ENCODE peak calls at places on chromosomes 12 and 14, in nine cellular contexts. One of them, this sample, is unnamed.
A peak's percentile ranks its signal among the peaks of the same experiment; 100 is the strongest.

GRCh38 chr12:120820885-120821510 is 83.2 kb downstream of the SPPL3 start:
- DNase-seq in Peyer's patch: no peak
- DNase-seq in sigmoid colon: no peak
- DNase-seq in mammary epithelial cell: no peak
- DNase-seq in fibroblast of lung: no peak
- DNase-seq in transverse colon: no peak
- DNase-seq in body of pancreas: no peak
- DNase-seq in pancreas: no peak
- DNase-seq in CD8-positive, alpha-beta T cell: peak; percentile 21
- DNase-seq in this sample: no peak

GRCh38 chr14:84826349-84826748 is 703.6 kb upstream of the FLRT2 start:
- DNase-seq in CD8-positive, alpha-beta T cell: no peak
- DNase-seq in body of pancreas: no peak
- DNase-seq in pancreas: no peak
- DNase-seq in fibroblast of lung: peak; percentile 11
- DNase-seq in sigmoid colon: no peak
- DNase-seq in mammary epithelial cell: peak; percentile 28
- DNase-seq in Peyer's patch: no peak
- DNase-seq in transverse colon: no peak
- DNase-seq in this sample: no peak

GRCh38 chr12:88546851-88547250 is 33.4 kb downstream of the KITLG start:
- DNase-seq in mammary epithelial cell: no peak
- DNase-seq in transverse colon: no peak
- DNase-seq in fibroblast of lung: peak; percentile 62
- DNase-seq in sigmoid colon: no peak
- DNase-seq in body of pancreas: no peak
- DNase-seq in Peyer's patch: no peak
- DNase-seq in pancreas: no peak
- DNase-seq in CD8-positive, alpha-beta T cell: no peak
- DNase-seq in this sample: no peak

GRCh38 chr14:44700694-44701093 is 193.6 kb upstream of the FSCB start:
- DNase-seq in transverse colon: no peak
- DNase-seq in fibroblast of lung: no peak
- DNase-seq in sigmoid colon: no peak
- DNase-seq in Peyer's patch: no peak
- DNase-seq in body of pancreas: no peak
- DNase-seq in CD8-positive, alpha-beta T cell: no peak
- DNase-seq in mammary epithelial cell: no peak
- DNase-seq in pancreas: no peak
- DNase-seq in this sample: no peak

GRCh38 chr14:104970231-104971068 is 7.7 kb downstream of the AHNAK2 start:
- DNase-seq in pancreas: peak; percentile 74
- DNase-seq in transverse colon: peak; percentile 64
- DNase-seq in sigmoid colon: peak; percentile 97
- DNase-seq in CD8-positive, alpha-beta T cell: no peak
- DNase-seq in fibroblast of lung: peak; percentile 92
- DNase-seq in body of pancreas: peak; percentile 39
- DNase-seq in Peyer's patch: peak; percentile 68
- DNase-seq in mammary epithelial cell: peak; percentile 81
- DNase-seq in this sample: peak; percentile 76

GRCh38 chr14:105908481-105908911 is 382.1 kb downstream of the TMEM121 start:
- DNase-seq in CD8-positive, alpha-beta T cell: no peak
- DNase-seq in transverse colon: peak; percentile 18
- DNase-seq in fibroblast of lung: no peak
- DNase-seq in sigmoid colon: no peak
- DNase-seq in body of pancreas: no peak
- DNase-seq in pancreas: peak; percentile 53
- DNase-seq in mammary epithelial cell: no peak
- DNase-seq in Peyer's patch: peak; percentile 68
- DNase-seq in this sample: no peak

GRCh38 chr14:91415794-91416743 is 1.6 kb downstream of the CCDC88C start:
- DNase-seq in pancreas: no peak
- DNase-seq in fibroblast of lung: peak; percentile 14
- DNase-seq in transverse colon: peak; percentile 67
- DNase-seq in body of pancreas: peak; percentile 38
- DNase-seq in mammary epithelial cell: no peak
- DNase-seq in Peyer's patch: peak; percentile 90
- DNase-seq in sigmoid colon: no peak
- DNase-seq in CD8-positive, alpha-beta T cell: peak; percentile 65
- DNase-seq in this sample: no peak

GRCh38 chr14:21686468-21686867 is 12.8 kb upstream of the OR4E1 start:
- DNase-seq in sigmoid colon: no peak
- DNase-seq in body of pancreas: no peak
- DNase-seq in mammary epithelial cell: no peak
- DNase-seq in pancreas: no peak
- DNase-seq in fibroblast of lung: no peak
- DNase-seq in CD8-positive, alpha-beta T cell: no peak
- DNase-seq in Peyer's patch: no peak
- DNase-seq in transverse colon: no peak
- DNase-seq in this sample: no peak

GRCh38 chr14:94612174-94612573 is at the start of gene SERPINA3:
- DNase-seq in mammary epithelial cell: peak; percentile 26
- DNase-seq in pancreas: no peak
- DNase-seq in body of pancreas: peak; percentile 83
- DNase-seq in transverse colon: no peak
- DNase-seq in Peyer's patch: no peak
- DNase-seq in sigmoid colon: peak; percentile 67
- DNase-seq in CD8-positive, alpha-beta T cell: no peak
- DNase-seq in fibroblast of lung: peak; percentile 40
- DNase-seq in this sample: no peak

GRCh38 chr12:31325524-31325875 is 450 bp downstream of the SINHCAF start:
- DNase-seq in mammary epithelial cell: no peak
- DNase-seq in body of pancreas: no peak
- DNase-seq in CD8-positive, alpha-beta T cell: peak; percentile 20
- DNase-seq in pancreas: peak; percentile 66
- DNase-seq in fibroblast of lung: no peak
- DNase-seq in sigmoid colon: no peak
- DNase-seq in Peyer's patch: peak; percentile 61
- DNase-seq in transverse colon: no peak
- DNase-seq in this sample: no peak

GRCh38 chr14:63770187-63770807 is 42.4 kb upstream of the SGPP1 start:
- DNase-seq in Peyer's patch: peak; percentile 83
- DNase-seq in CD8-positive, alpha-beta T cell: peak; percentile 60
- DNase-seq in fibroblast of lung: peak; percentile 41
- DNase-seq in sigmoid colon: no peak
- DNase-seq in pancreas: no peak
- DNase-seq in transverse colon: peak; percentile 53
- DNase-seq in body of pancreas: peak; percentile 76
- DNase-seq in mammary epithelial cell: peak; percentile 40
- DNase-seq in this sample: no peak

DNA sequence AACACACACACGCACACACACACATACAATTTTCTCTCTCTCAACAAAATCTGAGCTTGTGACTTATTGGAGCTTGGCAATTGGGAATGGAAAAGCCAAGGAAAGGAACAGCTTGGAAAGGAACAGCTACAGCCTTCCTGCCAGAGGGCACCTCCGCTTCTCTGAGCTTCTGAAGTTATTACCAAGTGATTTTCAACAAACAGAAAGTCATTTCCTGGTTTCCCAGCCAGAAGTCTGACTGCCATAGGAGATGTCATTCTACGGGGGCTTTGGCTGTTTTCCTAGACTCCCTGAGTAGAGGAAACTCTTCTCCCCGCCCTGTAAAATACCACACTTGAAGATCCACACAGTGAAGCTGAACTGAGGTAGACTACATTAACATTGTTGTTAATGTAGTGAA is 198.3 kb downstream of the CFAP54 start:
- DNase-seq in mammary epithelial cell: no peak
- DNase-seq in CD8-positive, alpha-beta T cell: no peak
- DNase-seq in transverse colon: no peak
- DNase-seq in pancreas: no peak
- DNase-seq in Peyer's patch: no peak
- DNase-seq in sigmoid colon: no peak
- DNase-seq in body of pancreas: no peak
- DNase-seq in fibroblast of lung: no peak
- DNase-seq in this sample: no peak
- H3K27ac ChIP-seq in mammary epithelial cell: no peak overlapping the region
- H3K27ac ChIP-seq in CD8-positive, alpha-beta T cell: no peak overlapping the region
- H3K27ac ChIP-seq in transverse colon: no peak overlapping the region
- H3K27ac ChIP-seq in pancreas: no peak overlapping the region
- H3K27ac ChIP-seq in Peyer's patch: no peak overlapping the region
- H3K27ac ChIP-seq in sigmoid colon: no peak overlapping the region
- H3K27ac ChIP-seq in body of pancreas: no peak overlapping the region
- H3K27ac ChIP-seq in fibroblast of lung: no peak overlapping the region
- H3K27ac ChIP-seq in this sample: no peak overlapping the region

DNA sequence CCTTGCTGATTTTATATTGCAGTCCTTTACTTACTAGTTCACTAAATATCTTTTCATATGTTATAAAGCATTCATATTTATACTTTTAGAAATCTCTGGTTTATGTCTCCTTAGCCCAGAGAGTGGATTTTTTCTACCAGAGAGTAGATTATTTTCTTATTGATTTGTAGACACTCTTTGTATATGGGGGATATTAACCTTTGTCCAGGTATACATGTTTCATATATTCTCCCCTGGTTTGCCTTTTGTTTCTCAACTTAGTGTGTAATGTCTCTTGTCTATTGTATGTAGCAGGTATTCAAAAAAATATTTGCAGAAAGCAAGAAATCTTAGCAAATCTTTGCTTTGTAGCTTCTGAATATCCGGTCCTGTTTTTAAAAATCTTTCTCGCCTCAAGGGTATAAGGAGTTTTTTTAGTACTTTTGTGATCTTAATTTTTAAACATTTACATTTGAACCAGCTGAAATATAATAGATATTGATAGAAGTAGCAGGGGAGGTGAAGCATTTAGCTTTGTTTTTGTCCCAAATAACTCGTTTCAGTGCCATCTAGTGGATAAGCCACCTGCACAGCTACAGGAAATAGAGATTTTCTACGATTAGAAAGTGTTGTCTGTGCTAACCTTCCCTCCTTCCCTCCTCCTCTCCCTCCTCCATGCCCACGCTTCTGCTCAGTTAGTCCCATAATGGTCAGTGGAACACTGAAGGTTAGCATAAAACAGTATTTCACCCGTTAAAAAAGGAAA is 97.0 kb downstream of the PHETA1 start:
- DNase-seq in fibroblast of lung: no peak
- DNase-seq in transverse colon: no peak
- DNase-seq in mammary epithelial cell: no peak
- DNase-seq in pancreas: no peak
- DNase-seq in CD8-positive, alpha-beta T cell: no peak
- DNase-seq in Peyer's patch: no peak
- DNase-seq in sigmoid colon: no peak
- DNase-seq in body of pancreas: no peak
- DNase-seq in this sample: no peak
- TF ChIP-seq CTCF in fibroblast of lung: no peak
- TF ChIP-seq CTCF in transverse colon: no peak
- TF ChIP-seq CTCF in mammary epithelial cell: peak; percentile 43
- TF ChIP-seq CTCF in pancreas: no peak
- TF ChIP-seq CTCF in CD8-positive, alpha-beta T cell: no peak
- TF ChIP-seq CTCF in Peyer's patch: no peak
- TF ChIP-seq CTCF in sigmoid colon: no peak
- TF ChIP-seq CTCF in body of pancreas: no peak
- TF ChIP-seq CTCF in this sample: no peak

GRCh38 chr12:105880824-105881388 is 257.8 kb downstream of the NUAK1 start:
- DNase-seq in fibroblast of lung: no peak
- DNase-seq in mammary epithelial cell: no peak
- DNase-seq in pancreas: no peak
- DNase-seq in transverse colon: no peak
- DNase-seq in sigmoid colon: no peak
- DNase-seq in CD8-positive, alpha-beta T cell: no peak
- DNase-seq in Peyer's patch: no peak
- DNase-seq in body of pancreas: no peak
- DNase-seq in this sample: no peak

GRCh38 chr12:105878964-105879363 is 259.8 kb downstream of the NUAK1 start:
- DNase-seq in fibroblast of lung: no peak
- DNase-seq in pancreas: no peak
- DNase-seq in body of pancreas: no peak
- DNase-seq in mammary epithelial cell: peak; percentile 16
- DNase-seq in CD8-positive, alpha-beta T cell: no peak
- DNase-seq in Peyer's patch: no peak
- DNase-seq in sigmoid colon: no peak
- DNase-seq in transverse colon: no peak
- DNase-seq in this sample: no peak

GRCh38 chr12:105887131-105887530 is 251.6 kb downstream of the NUAK1 start:
- DNase-seq in pancreas: no peak
- DNase-seq in transverse colon: no peak
- DNase-seq in fibroblast of lung: no peak
- DNase-seq in CD8-positive, alpha-beta T cell: no peak
- DNase-seq in body of pancreas: no peak
- DNase-seq in mammary epithelial cell: no peak
- DNase-seq in Peyer's patch: no peak
- DNase-seq in sigmoid colon: no peak
- DNase-seq in this sample: no peak

GRCh38 chr12:105876426-105876927 is 262.3 kb downstream of the NUAK1 start:
- DNase-seq in body of pancreas: no peak
- DNase-seq in fibroblast of lung: peak; percentile 25
- DNase-seq in CD8-positive, alpha-beta T cell: no peak
- DNase-seq in sigmoid colon: no peak
- DNase-seq in transverse colon: no peak
- DNase-seq in pancreas: no peak
- DNase-seq in Peyer's patch: no peak
- DNase-seq in mammary epithelial cell: no peak
- DNase-seq in this sample: no peak

GRCh38 chr12:105882404-105882803 is 256.4 kb downstream of the NUAK1 start:
- DNase-seq in fibroblast of lung: peak; percentile 58
- DNase-seq in pancreas: no peak
- DNase-seq in mammary epithelial cell: peak; percentile 7
- DNase-seq in sigmoid colon: no peak
- DNase-seq in transverse colon: no peak
- DNase-seq in CD8-positive, alpha-beta T cell: no peak
- DNase-seq in Peyer's patch: no peak
- DNase-seq in body of pancreas: peak; percentile 20
- DNase-seq in this sample: no peak
- H3K27ac ChIP-seq in fibroblast of lung: no peak overlapping the region
- H3K27ac ChIP-seq in pancreas: no peak overlapping the region
- H3K27ac ChIP-seq in mammary epithelial cell: no peak overlapping the region
- H3K27ac ChIP-seq in sigmoid colon: no peak overlapping the region
- H3K27ac ChIP-seq in transverse colon: no peak overlapping the region
- H3K27ac ChIP-seq in CD8-positive, alpha-beta T cell: no peak overlapping the region
- H3K27ac ChIP-seq in Peyer's patch: no peak overlapping the region
- H3K27ac ChIP-seq in body of pancreas: no peak overlapping the region
- H3K27ac ChIP-seq in this sample: no peak overlapping the region

GRCh38 chr14:75301666-75302325 is 23.2 kb downstream of the FOS start:
- DNase-seq in transverse colon: peak; percentile 59
- DNase-seq in fibroblast of lung: no peak
- DNase-seq in Peyer's patch: peak; percentile 79
- DNase-seq in pancreas: no peak
- DNase-seq in sigmoid colon: peak; percentile 77
- DNase-seq in CD8-positive, alpha-beta T cell: no peak
- DNase-seq in body of pancreas: peak; percentile 76
- DNase-seq in mammary epithelial cell: no peak
- DNase-seq in this sample: no peak

GRCh38 chr14:75303415-75303814 is 24.8 kb downstream of the FOS start:
- DNase-seq in mammary epithelial cell: peak; percentile 54
- DNase-seq in Peyer's patch: peak; percentile 85
- DNase-seq in fibroblast of lung: peak; percentile 50
- DNase-seq in body of pancreas: peak; percentile 81
- DNase-seq in sigmoid colon: peak; percentile 86
- DNase-seq in transverse colon: peak; percentile 76
- DNase-seq in pancreas: no peak
- DNase-seq in CD8-positive, alpha-beta T cell: peak; percentile 71
- DNase-seq in this sample: no peak

GRCh38 chr14:75307700-75308379 is 29.2 kb downstream of the FOS start:
- DNase-seq in transverse colon: peak; percentile 92
- DNase-seq in pancreas: peak; percentile 90
- DNase-seq in mammary epithelial cell: peak; percentile 65
- DNase-seq in Peyer's patch: peak; percentile 94
- DNase-seq in sigmoid colon: peak; percentile 93
- DNase-seq in CD8-positive, alpha-beta T cell: peak; percentile 80
- DNase-seq in body of pancreas: peak; percentile 87
- DNase-seq in fibroblast of lung: peak; percentile 61
- DNase-seq in this sample: peak; percentile 86

GRCh38 chr14:75310295-75311059 is 31.8 kb downstream of the FOS start:
- DNase-seq in mammary epithelial cell: peak; percentile 46
- DNase-seq in body of pancreas: peak; percentile 90
- DNase-seq in Peyer's patch: peak; percentile 78
- DNase-seq in sigmoid colon: peak; percentile 92
- DNase-seq in CD8-positive, alpha-beta T cell: no peak
- DNase-seq in pancreas: peak; percentile 92
- DNase-seq in fibroblast of lung: peak; percentile 82
- DNase-seq in transverse colon: peak; percentile 74
- DNase-seq in this sample: peak; percentile 82

GRCh38 chr14:75306917-75307699 is 28.5 kb downstream of the FOS start:
- DNase-seq in fibroblast of lung: no peak
- DNase-seq in pancreas: no peak
- DNase-seq in transverse colon: no peak
- DNase-seq in CD8-positive, alpha-beta T cell: no peak
- DNase-seq in sigmoid colon: no peak
- DNase-seq in mammary epithelial cell: peak; percentile 30
- DNase-seq in body of pancreas: no peak
- DNase-seq in Peyer's patch: no peak
- DNase-seq in this sample: no peak
- TF ChIP-seq CTCF in fibroblast of lung: peak; percentile 10
- TF ChIP-seq CTCF in pancreas: no peak
- TF ChIP-seq CTCF in transverse colon: no peak
- TF ChIP-seq CTCF in CD8-positive, alpha-beta T cell: no peak
- TF ChIP-seq CTCF in sigmoid colon: no peak
- TF ChIP-seq CTCF in mammary epithelial cell: peak; percentile 45
- TF ChIP-seq CTCF in body of pancreas: no peak
- TF ChIP-seq CTCF in Peyer's patch: no peak
- TF ChIP-seq CTCF in this sample: no peak

This sample was measured in left lung.